ENCODE peak calls at places on chromosomes 7 and 10, in eight cellular contexts. O is A549, N is WTC11, J is HCT116, R is HepG2, F is H1, X is SK-N-SH, H is K562. S is an unnamed sample.

GRCh38 chr10:86655173-86655540 is 810 bp downstream of the OPN4 start:
- DNase-seq in N (no peak), H (no peak), R (no peak), X (peak; percentile 4), J (no peak), F (no peak), O (no peak), S (no peak)

GRCh38 chr10:112539340-112539739 is 92.3 kb downstream of the VTI1A start:
- DNase-seq in H (no peak), R (no peak), F (no peak), O (no peak), X (no peak), N (no peak), J (peak; percentile 98), S (no peak)

GRCh38 chr7:151309306-151309705 is 32.3 kb upstream of the NUB1 start:
- DNase-seq in N (no peak), H (no peak), F (no peak), X (no peak), J (no peak), O (no peak), R (no peak), S (no peak)

GRCh38 chr7:11228515-11228914 is 254.8 kb downstream of the PHF14 start:
- DNase-seq in R (no peak), O (no peak), F (no peak), X (no peak), N (no peak), H (no peak), J (no peak), S (no peak)

GRCh38 chr7:134886353-134887057 is 99.8 kb upstream of the AGBL3 start:
- DNase-seq in F (no peak), N (no peak), J (no peak), H (no peak), O (peak; percentile 14), R (peak; percentile 21), X (no peak), S (no peak)

GRCh38 chr7:77351539-77352004 is 64.6 kb downstream of the GSAP start:
- DNase-seq in O (no peak), F (no peak), X (no peak), H (no peak), J (no peak), N (no peak), R (no peak), S (peak; percentile 100)

GRCh38 chr7:155733582-155734444 is 78.5 kb downstream of the SHH start:
- DNase-seq in F (no peak), J (no peak), O (no peak), H (no peak), X (no peak), R (no peak), N (no peak), S (peak; percentile 27)

GRCh38 chr7:150335101-150335773 is 6.2 kb downstream of the RARRES2 start:
- DNase-seq in H (peak; percentile 14), F (peak; percentile 54), O (no peak), X (no peak), R (no peak), N (peak; percentile 64), J (no peak), S (no peak)

GRCh38 chr7:153382591-153383225 is 623.2 kb downstream of the ACTR3B start:
- DNase-seq in H (no peak), X (no peak), O (no peak), N (no peak), R (no peak), J (no peak), F (no peak), S (no peak)

GRCh38 chr10:102418612-102419560 is at the start of gene PSD:
- DNase-seq in R (no peak), J (no peak), X (peak; percentile 94), H (peak; percentile 33), F (no peak), N (peak; percentile 69), O (no peak), S (peak; percentile 51)

GRCh38 chr10:96044686-96045085 is 1.3 kb downstream of the CCNJ start:
- DNase-seq in X (no peak), R (peak; percentile 5), H (no peak), J (no peak), O (no peak), F (no peak), N (no peak), S (peak; percentile 79)

GRCh38 chr7:158856883-158857668 is 718 bp downstream of the DYNC2I1 start:
- DNase-seq in J (no peak), O (peak; percentile 41), H (no peak), X (no peak), F (no peak), R (no peak), N (no peak), S (no peak)

GRCh38 chr7:102933763-102934162 is 21.0 kb downstream of the LRRC17 start:
- DNase-seq in X (peak; percentile 48), O (no peak), F (peak; percentile 34), H (no peak), R (no peak), N (peak; percentile 63), J (no peak), S (no peak)

GRCh38 chr10:37436361-37436760 is 311.0 kb downstream of the ANKRD30A start:
- DNase-seq in R (no peak), X (no peak), J (no peak), H (no peak), O (no peak), F (no peak), N (no peak), S (no peak)

GRCh38 chr10:124598773-124599587 is 137.4 kb downstream of the LHPP start:
- DNase-seq in R (no peak), N (no peak), H (no peak), F (no peak), J (no peak), X (no peak), O (no peak), S (no peak)

GRCh38 chr10:98267069-98267893 is 713 bp downstream of the LOXL4 start:
- DNase-seq in O (no peak), F (no peak), J (no peak), R (no peak), H (no peak), X (peak; percentile 49), N (no peak), S (peak; percentile 48)

GRCh38 chr7:129773871-129774270 is 162.4 kb downstream of the NRF1 start:
- DNase-seq in R (no peak), H (no peak), N (no peak), F (no peak), O (no peak), J (no peak), X (no peak), S (no peak)

GRCh38 chr7:24721378-24722030 is 35.8 kb downstream of the GSDME start:
- DNase-seq in H (no peak), O (no peak), R (no peak), X (no peak), F (no peak), N (no peak), J (no peak), S (no peak)

GRCh38 chr10:3807221-3807927 is 22.4 kb upstream of the KLF6 start:
- DNase-seq in O (no peak), R (no peak), N (no peak), X (no peak), J (no peak), F (no peak), H (no peak), S (peak; percentile 30)

GRCh38 chr7:25347360-25347759 is 119.1 kb upstream of the NPVF start:
- DNase-seq in J (no peak), R (no peak), F (no peak), N (no peak), H (no peak), X (no peak), O (no peak), S (no peak)

GRCh38 chr7:73973091-73973490 is 54.9 kb upstream of the ELN start:
- DNase-seq in O (no peak), X (no peak), R (no peak), F (no peak), N (no peak), H (no peak), J (no peak), S (no peak)

GRCh38 chr7:507623-508305 is 11.9 kb downstream of the PDGFA start:
- DNase-seq in R (no peak), H (no peak), O (no peak), J (no peak), F (no peak), X (no peak), N (no peak), S (no peak)
- TF ChIP-seq MAX in R (no peak), H (no peak), O (no peak), J (no peak), F (no peak), X (no peak), N (no peak), S (no peak)

GRCh38 chr7:40717242-40717641 is 582.4 kb downstream of the SUGCT start:
- DNase-seq in N (peak; percentile 75), O (peak; percentile 12), X (peak; percentile 51), H (no peak), J (peak; percentile 81), F (peak; percentile 62), R (peak; percentile 25), S (peak; percentile 70)
- TF ChIP-seq MAX in N (peak; percentile 59), O (peak; percentile 53), X (peak; percentile 99), H (no peak), J (peak; percentile 89), F (peak; percentile 83), R (no peak), S (peak; percentile 54)

GRCh38 chr10:36344240-36344639 is 702.1 kb upstream of the FZD8 start:
- DNase-seq in F (no peak), H (no peak), N (no peak), X (no peak), O (no peak), R (no peak), J (no peak), S (no peak)
- TF ChIP-seq MAX in F (no peak), H (no peak), N (no peak), X (no peak), O (no peak), R (no peak), J (no peak), S (no peak)

GRCh38 chr10:84097787-84098353 is 41.4 kb upstream of the GHITM start:
- DNase-seq in X (peak; percentile 18), F (no peak), R (no peak), H (no peak), N (no peak), O (no peak), J (no peak), S (peak; percentile 41)
- TF ChIP-seq MAX in X (no peak), F (no peak), R (no peak), H (no peak), N (no peak), O (no peak), J (no peak), S (no peak)

GRCh38 chr10:126252884-126253612 is 135.2 kb downstream of the ADAM12 start:
- DNase-seq in J (no peak), O (peak; percentile 19), N (no peak), R (no peak), H (no peak), F (no peak), X (no peak), S (no peak)
- TF ChIP-seq MAX in J (no peak), O (peak; percentile 11), N (no peak), R (no peak), H (no peak), F (no peak), X (peak; percentile 93), S (no peak)

S was measured in NB4.